ENCODE peak calls at places on chromosomes 5 and 9, in four cellular contexts. O is cardiac muscle cell, Z is kidney, I is neural progenitor cell. X is an unnamed sample.
A peak's percentile ranks its signal among the peaks of the same experiment; 100 is the strongest.

GRCh38 chr5:127899214-127899610 is 184.4 kb upstream of the SLC12A2 start:
- DNase-seq in I (no peak), Z (no peak), O (no peak), X (no peak)

GRCh38 chr9:93450817-93451761 is at the start of gene FAM120A:
- DNase-seq in O (peak; percentile 88), I (peak; percentile 92), Z (peak; percentile 93), X (no peak)

GRCh38 chr5:10745133-10745532 is 15.9 kb downstream of the DAP start:
- DNase-seq in I (no peak), Z (no peak), O (no peak), X (no peak)

GRCh38 chr5:43073597-43074546 is 33.8 kb upstream of the ANXA2R start:
- DNase-seq in Z (no peak), O (peak; percentile 52), I (peak; percentile 46), X (no peak)

GRCh38 chr5:145237843-145238242 is 597.3 kb downstream of the PRELID2 start:
- DNase-seq in I (peak; percentile 93), O (peak; percentile 86), Z (no peak), X (peak; percentile 14)

GRCh38 chr9:107174441-107174840 is 108.6 kb upstream of the RAD23B start:
- DNase-seq in O (no peak), Z (no peak), I (no peak), X (no peak)

GRCh38 chr5:35974570-35974969 is 16.6 kb downstream of the UGT3A1 start:
- DNase-seq in Z (no peak), O (no peak), I (no peak), X (no peak)

GRCh38 chr5:1916041-1917001 is 33.6 kb upstream of the IRX4 start:
- DNase-seq in Z (no peak), I (no peak), O (no peak), X (no peak)

GRCh38 chr9:131837316-131837715 is 97.4 kb upstream of the RAPGEF1 start:
- DNase-seq in Z (peak; percentile 60), I (peak; percentile 49), O (peak; percentile 44), X (no peak)

GRCh38 chr9:73135394-73135793 is 16.3 kb upstream of the ANXA1 start:
- DNase-seq in Z (no peak), I (no peak), O (no peak), X (no peak)

GRCh38 chr9:71741841-71742648 is 26.3 kb downstream of the CEMIP2 start:
- DNase-seq in Z (no peak), I (no peak), O (no peak), X (no peak)

GRCh38 chr5:95822038-95822407 is 503 bp downstream of the GLRX start:
- DNase-seq in O (peak; percentile 66), I (peak; percentile 77), Z (peak; percentile 86), X (no peak)

GRCh38 chr5:73256012-73256411 is 83.0 kb downstream of the TMEM174 start:
- DNase-seq in O (no peak), Z (no peak), I (no peak), X (no peak)

GRCh38 chr5:85375525-85375924 is 990.8 kb upstream of the EDIL3 start:
- DNase-seq in I (no peak), O (no peak), Z (no peak), X (no peak)

GRCh38 chr5:141513627-141514329 is 24.9 kb downstream of the PCDHGC5 start:
- DNase-seq in Z (peak; percentile 92), I (peak; percentile 93), O (peak; percentile 74), X (no peak)

GRCh38 chr5:776862-777711 is 7.4 kb downstream of the ZDHHC11B start:
- DNase-seq in I (no peak), O (no peak), Z (peak; percentile 83), X (no peak)

GRCh38 chr9:32906213-32906612 is 95.2 kb downstream of the APTX start:
- DNase-seq in I (no peak), O (no peak), Z (no peak), X (no peak)

GRCh38 chr5:73312872-73313510 is 135.6 kb downstream of the FOXD1 start:
- DNase-seq in I (no peak), Z (no peak), O (no peak), X (no peak)

GRCh38 chr5:83450183-83450839 is 21.2 kb upstream of the VCAN start:
- DNase-seq in O (no peak), Z (no peak), I (no peak), X (peak; percentile 46)

GRCh38 chr9:98992885-98993569 is 49.3 kb downstream of the COL15A1 start:
- DNase-seq in O (no peak), I (no peak), Z (no peak), X (no peak)

GRCh38 chr5:59020611-59021285 is 437.9 kb downstream of the RAB3C start:
- DNase-seq in I (no peak), O (no peak), Z (no peak), X (peak; percentile 41)

GRCh38 chr5:142748132-142748531 is 22.0 kb upstream of the ARHGAP26 start:
- DNase-seq in I (no peak), O (no peak), Z (no peak), X (no peak)

GRCh38 chr9:112473986-112474385 is 12.6 kb upstream of the KIAA1958 start:
- DNase-seq in O (no peak), I (no peak), Z (no peak), X (no peak)

GRCh38 chr5:74409737-74410136 is 230.8 kb downstream of the ENC1 start:
- DNase-seq in Z (no peak), O (no peak), I (no peak), X (no peak)

GRCh38 chr9:81002920-81003319 is 686.4 kb downstream of the TLE1 start:
- DNase-seq in O (no peak), I (no peak), Z (no peak), X (no peak)

DNA sequence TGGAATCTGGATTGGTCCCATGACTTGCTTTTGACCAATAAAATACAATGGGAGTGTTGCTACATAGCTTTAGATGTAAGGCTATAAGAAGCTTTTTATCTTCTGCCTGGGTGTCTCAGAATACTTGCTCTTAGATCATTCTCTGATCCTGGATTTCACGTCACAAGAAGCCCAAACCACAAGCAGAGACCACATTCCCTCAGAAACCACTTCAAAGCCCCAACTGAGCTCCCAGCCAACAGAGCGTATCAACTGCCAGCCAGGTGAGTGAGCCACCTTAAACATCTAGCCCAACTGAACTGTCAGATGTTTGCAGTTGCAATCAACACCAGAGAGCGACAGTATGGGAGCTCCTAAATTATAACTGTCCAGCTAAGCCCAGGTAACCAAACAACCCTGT is 687.1 kb downstream of the TLE1 start:
- DNase-seq in Z (no peak), O (no peak), I (no peak), X (peak; percentile 72)
- H3K27ac ChIP-seq in Z (no peak overlapping the region), O (no peak overlapping the region), I (no peak overlapping the region), X (no peak overlapping the region)

GRCh38 chr9:127794001-127794791 is 8.4 kb downstream of the CDK9 start:
- DNase-seq in O (no peak), Z (no peak), I (no peak), X (no peak)
- H3K27ac ChIP-seq in O (peak overlapping the region; percentile 77), Z (peak overlapping the region; percentile 22), I (peak overlapping the region; percentile 63), X (no peak overlapping the region)

GRCh38 chr9:102995033-102995432 is at the start of gene CYLC2:
- DNase-seq in Z (no peak), O (no peak), I (no peak), X (no peak)
- H3K27ac ChIP-seq in Z (no peak within 1 kb of the TSS), O (no peak within 1 kb of the TSS), I (no peak within 1 kb of the TSS), X (no peak within 1 kb of the TSS)

DNA sequence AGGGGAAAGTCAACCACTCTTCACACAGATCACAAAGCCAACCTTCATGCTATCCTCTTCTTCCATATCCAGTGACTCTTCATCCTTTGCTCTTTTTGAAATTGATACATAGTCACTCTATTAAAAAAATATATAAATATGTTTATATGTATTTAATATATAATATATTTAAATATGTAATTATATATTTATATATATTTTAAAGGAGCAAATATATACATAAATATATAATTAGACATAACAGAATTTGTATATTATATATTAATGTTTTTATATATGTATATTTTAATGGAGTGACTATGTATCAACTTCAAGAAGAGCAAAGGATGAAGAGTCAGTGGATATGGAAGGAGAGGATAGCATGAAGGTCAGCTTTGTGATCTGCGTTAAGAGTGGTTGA is 374.9 kb downstream of the CDH9 start:
- DNase-seq in O (no peak), I (no peak), Z (no peak), X (no peak)
- H3K27ac ChIP-seq in O (no peak overlapping the region), I (no peak overlapping the region), Z (no peak overlapping the region), X (no peak overlapping the region)

GRCh38 chr5:124634820-124635323 is 111.6 kb downstream of the ZNF608 start:
- DNase-seq in I (no peak), Z (no peak), O (no peak), X (no peak)
- H3K27ac ChIP-seq in I (no peak overlapping the region), Z (no peak overlapping the region), O (peak overlapping the region; percentile 58), X (peak overlapping the region; percentile 29)

GRCh38 chr5:110345623-110346022 is 380.8 kb downstream of the TMEM232 start:
- DNase-seq in Z (no peak), I (no peak), O (no peak), X (no peak)
- H3K27ac ChIP-seq in Z (no peak overlapping the region), I (no peak overlapping the region), O (no peak overlapping the region), X (no peak overlapping the region)

GRCh38 chr9:136626066-136626725 is 36.5 kb upstream of the EGFL7 start:
- DNase-seq in Z (peak; percentile 83), O (no peak), I (no peak), X (no peak)
- H3K27ac ChIP-seq in Z (peak overlapping the region; percentile 4), O (peak overlapping the region; percentile 83), I (no peak overlapping the region), X (no peak overlapping the region)

DNA sequence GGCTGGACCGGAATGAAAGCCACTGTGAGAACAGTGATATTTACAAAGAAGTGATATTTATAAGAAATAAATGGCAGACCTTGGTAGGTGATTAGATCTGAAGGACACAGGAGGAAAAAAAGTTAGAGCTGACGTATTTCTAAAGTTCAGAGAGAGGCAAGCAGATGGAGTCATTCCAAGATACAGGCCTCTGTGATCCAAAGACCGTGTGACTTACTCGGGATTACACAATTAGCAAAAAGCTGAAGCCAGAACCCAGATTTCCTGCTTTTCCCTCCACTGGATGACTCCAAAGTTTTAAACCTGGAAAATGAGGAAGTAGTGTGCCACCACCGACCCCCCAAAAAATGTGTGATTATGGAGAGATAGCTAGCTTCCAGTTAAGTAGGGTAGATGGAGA is 3.1 kb upstream of the DOCK8 start:
- DNase-seq in Z (no peak), O (no peak), I (no peak), X (no peak)
- H3K27ac ChIP-seq in Z (no peak overlapping the region), O (no peak overlapping the region), I (no peak overlapping the region), X (no peak overlapping the region)

X was measured in epithelial cell of prostate.